ENCODE peak calls at places on chromosomes 13 and 19, in five cellular contexts. U is PC-3; I is ascending aorta; L is activated CD8-positive, alpha-beta T cell treated with anti-CD3 and anti-CD28 coated beads for 36 hours; P is ovary. E is an unnamed sample.

GRCh38 chr19:48290341-48290922 is 20.6 kb downstream of the ZNF114 start:
- DNase-seq in U (no peak), I (no peak), L (no peak), P (no peak), E (no peak)

GRCh38 chr13:33751151-33751550 is 66.8 kb upstream of the RFC3 start:
- DNase-seq in U (no peak), I (no peak), L (no peak), P (no peak), E (no peak)

GRCh38 chr19:15576526-15577156 is 38.4 kb upstream of the CYP4F8 start:
- DNase-seq in U (no peak), I (no peak), L (no peak), P (no peak), E (no peak)

GRCh38 chr13:110907951-110908898 is 6.6 kb downstream of the ANKRD10 start:
- DNase-seq in U (peak; percentile 94), I (no peak), L (peak; percentile 46), P (no peak), E (no peak)

GRCh38 chr13:48160879-48161278 is 66.0 kb upstream of the MED4 start:
- DNase-seq in U (peak; percentile 44), I (no peak), L (no peak), P (no peak), E (no peak)

GRCh38 chr19:7561229-7561806 is 25.8 kb downstream of the PNPLA6 start:
- DNase-seq in U (no peak), I (no peak), L (no peak), P (no peak), E (no peak)

GRCh38 chr13:103539265-103539664 is 473.0 kb upstream of the SLC10A2 start:
- DNase-seq in U (no peak), I (no peak), L (no peak), P (no peak), E (no peak)

GRCh38 chr19:47589824-47590223 is 16.9 kb upstream of the ZNF541 start:
- DNase-seq in U (no peak), I (no peak), L (no peak), P (no peak), E (no peak)

GRCh38 chr19:2166741-2167738 is 3.3 kb downstream of the DOT1L start:
- DNase-seq in U (peak; percentile 70), I (peak; percentile 35), L (no peak), P (peak; percentile 74), E (no peak)

DNA sequence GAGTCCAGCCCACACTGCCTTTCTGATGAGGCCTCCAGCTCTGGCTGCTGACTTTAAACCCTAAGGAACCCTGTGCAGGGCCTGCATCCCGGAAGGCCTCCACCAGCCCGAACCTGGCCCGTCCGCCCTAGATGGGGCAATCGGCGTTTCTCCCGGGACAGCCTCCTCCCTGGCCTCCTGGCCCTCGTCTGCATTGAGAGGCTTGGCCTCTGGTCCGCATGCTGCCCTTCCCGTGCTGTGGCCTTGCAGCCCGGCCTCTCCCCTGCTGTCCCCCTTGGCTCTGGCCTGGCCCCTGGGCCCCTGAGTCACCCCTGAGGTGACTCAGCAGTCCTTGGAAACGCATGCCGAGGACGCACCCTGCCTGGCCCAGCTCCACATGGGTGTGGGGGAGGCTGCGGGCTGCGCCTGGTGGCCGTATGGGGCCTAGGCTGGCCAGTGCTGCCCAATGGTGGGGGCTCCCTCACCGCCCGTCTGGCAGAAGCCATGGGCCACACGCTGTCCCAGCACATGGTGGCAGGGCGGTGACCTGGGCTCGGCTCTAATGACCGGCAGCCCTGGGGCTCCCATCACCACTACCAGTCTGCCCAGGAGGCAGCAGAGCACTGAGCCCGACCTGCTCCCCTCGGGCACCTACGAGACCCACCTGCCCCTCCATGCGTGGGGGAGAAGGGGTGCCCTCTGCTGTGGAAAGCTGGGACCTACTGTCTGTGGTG is 25.7 kb downstream of the SH3GL1 start:
- DNase-seq in U (peak; percentile 90), I (peak; percentile 37), L (no peak), P (peak; percentile 86), E (no peak)
- TF ChIP-seq CTCF in U (no peak), I (peak; percentile 46), L (no peak), P (peak; percentile 43), E (no peak)

DNA sequence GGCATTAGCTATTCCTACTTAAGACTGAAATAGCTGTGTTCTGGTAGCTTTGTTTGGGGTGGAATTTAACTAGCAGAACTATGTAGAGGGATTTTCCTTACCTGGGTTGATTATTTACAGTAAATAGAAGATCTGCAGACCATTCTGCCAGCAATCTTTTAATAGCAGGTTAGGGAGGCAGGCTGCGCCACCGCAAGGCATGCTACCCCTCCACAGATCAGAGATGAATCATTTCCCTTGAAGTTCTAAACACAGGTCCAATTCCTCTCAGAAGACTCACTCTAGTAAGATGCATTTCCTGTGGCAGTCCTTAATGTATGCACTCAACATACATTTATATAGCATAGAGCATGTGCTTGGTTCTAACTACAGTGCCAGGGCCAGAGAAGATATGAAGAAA is 109.0 kb downstream of the TNFRSF19 start:
- DNase-seq in U (peak; percentile 87), I (no peak), L (peak; percentile 40), P (no peak), E (no peak)
- TF ChIP-seq CTCF in U (no peak), I (no peak), L (no peak), P (no peak), E (no peak)

DNA sequence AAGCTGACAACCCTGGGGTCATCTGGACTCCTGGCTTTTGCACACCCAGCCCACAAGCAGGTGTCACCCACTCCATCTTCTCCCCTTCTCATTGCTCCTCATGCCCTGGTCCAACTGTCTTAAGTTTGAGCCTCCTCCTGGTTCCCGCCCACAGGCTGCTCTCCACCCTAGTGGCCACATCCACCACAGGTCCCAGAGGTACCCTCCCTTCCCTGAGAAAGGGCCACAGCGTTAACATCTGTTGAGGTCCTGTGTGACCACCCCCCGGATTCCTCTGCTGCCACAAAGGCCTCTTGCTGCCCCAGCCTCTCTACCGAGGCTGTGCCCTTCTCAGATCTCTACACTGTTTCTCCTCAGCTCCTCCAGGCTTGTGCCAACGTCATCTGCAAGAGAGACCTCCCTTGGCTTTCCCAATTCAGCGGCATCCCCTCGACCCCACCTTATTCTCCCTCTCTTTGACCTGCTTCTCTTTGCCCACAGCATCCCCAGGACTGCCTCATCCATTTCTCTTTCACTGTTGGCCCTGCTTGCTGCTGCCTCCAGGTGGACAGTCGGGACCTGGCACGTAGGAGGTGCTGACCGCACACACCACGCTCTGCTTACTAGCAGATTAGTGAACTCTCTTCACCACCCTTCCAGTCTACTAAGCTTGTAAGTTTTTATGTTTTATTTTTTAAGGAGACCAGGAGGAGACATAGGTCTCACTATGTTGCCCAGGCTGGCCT is 33.3 kb downstream of the SUGP2 start:
- DNase-seq in U (no peak), I (no peak), L (no peak), P (no peak), E (no peak)
- TF ChIP-seq CTCF in U (peak; percentile 58), I (no peak), L (no peak), P (no peak), E (peak; percentile 17)

GRCh38 chr19:14378890-14379289 is 2.4 kb upstream of the ADGRE5 start:
- DNase-seq in U (no peak), I (no peak), L (no peak), P (no peak), E (no peak)

GRCh38 chr19:14385492-14385891 is 4.2 kb downstream of the ADGRE5 start:
- DNase-seq in U (no peak), I (no peak), L (no peak), P (no peak), E (peak; percentile 21)

GRCh38 chr19:14383556-14383897 is 2.3 kb downstream of the ADGRE5 start:
- DNase-seq in U (peak; percentile 41), I (no peak), L (no peak), P (no peak), E (peak; percentile 13)

GRCh38 chr19:14381689-14382474 is 638 bp downstream of the ADGRE5 start:
- DNase-seq in U (peak; percentile 69), I (peak; percentile 55), L (peak; percentile 88), P (peak; percentile 44), E (peak; percentile 53)

DNA sequence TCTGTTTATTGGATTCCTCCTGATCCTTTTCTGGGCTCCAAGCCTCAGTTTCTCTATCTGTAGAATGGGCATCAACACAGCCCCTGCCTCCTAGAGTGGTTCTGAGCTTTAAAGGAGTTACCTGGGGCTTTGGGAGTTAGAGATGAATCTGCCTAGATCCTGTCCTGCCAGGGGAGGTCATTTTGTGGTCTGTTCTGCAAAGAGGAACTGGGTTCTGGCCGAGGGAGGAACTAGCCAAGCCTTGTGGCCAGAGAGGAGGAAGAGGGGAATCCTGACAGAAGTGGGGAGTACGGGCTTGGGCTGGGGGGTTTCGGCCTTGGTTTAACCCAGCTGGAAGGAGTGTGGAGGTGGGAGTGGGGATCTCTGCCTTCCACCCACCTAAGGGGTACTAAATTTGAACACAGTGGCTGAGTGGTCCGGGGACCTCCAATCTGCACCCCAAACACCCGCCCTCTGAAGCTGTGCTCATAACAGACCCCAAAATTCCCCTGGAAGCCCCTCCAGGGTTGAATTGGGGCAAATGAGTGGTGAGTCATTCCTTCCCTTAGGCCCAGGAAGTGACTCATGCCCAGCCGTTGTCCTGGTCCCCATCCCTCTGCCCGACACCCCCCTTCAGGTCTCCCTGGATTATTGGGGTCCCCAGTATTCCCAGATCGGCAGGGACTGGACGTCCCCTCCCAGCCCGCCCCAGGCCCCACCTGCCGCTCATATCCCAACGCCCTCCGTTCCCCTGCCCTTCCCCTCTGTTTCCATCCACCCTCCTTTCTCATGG is 2.8 kb downstream of the ADGRE5 start:
- DNase-seq in U (peak; percentile 56), I (no peak), L (peak; percentile 84), P (peak; percentile 49), E (peak; percentile 71)
- TF ChIP-seq CTCF in U (no peak), I (no peak), L (no peak), P (no peak), E (no peak)

DNA sequence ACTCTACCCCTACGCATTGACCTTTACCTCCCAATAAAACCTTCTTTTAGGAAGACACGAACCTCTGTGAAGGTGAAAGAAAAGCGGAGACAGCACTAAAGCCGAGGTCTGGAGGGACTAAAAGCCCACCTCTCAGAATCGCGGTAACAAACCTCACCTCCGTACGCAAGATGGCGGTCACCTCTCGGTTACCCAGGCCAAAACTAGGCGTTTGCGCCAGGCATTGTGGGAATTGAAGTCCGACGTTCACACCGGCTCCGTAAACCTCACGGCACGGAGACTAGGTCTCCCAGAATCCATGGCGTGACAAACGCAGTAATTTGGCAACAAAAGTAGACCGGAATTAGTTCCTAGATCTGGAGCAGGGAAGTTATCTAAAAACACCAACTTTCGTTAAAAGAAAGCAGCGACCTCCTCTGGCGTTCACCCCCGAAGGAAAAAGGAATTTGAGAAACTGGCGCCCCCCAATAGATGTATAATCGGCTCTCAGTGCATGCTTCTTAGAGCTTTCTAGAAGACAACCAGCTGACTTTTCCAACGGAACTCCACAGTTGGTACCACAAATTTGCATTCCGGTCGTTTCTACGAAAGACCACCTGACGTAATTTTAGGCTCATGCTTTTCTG is at the start of gene N4BP2L2:
- DNase-seq in U (peak; percentile 95), I (peak; percentile 84), L (peak; percentile 95), P (peak; percentile 96), E (peak; percentile 85)
- TF ChIP-seq CTCF in U (peak; percentile 45), I (peak; percentile 9), L (no peak), P (peak; percentile 39), E (peak; percentile 34)